ENCODE peak calls at places on chromosomes 13 and 19, in five cellular contexts. L is HCT116, N is neuronal stem cell, A is heart right ventricle, X is A549. R is an unnamed sample. For H3K4me1, the result is how much of the 10 kb centered on the place peaks cover.

GRCh38 chr19:469833-470232 is 9.0 kb upstream of the SHC2 start:
- DNase-seq in L (no peak), N (no peak), A (no peak), X (no peak), R (no peak)

GRCh38 chr19:41144403-41144802 is 30.2 kb downstream of the CYP2F1 start:
- DNase-seq in L (peak), N (peak), A (peak), X (peak), R (peak)

GRCh38 chr13:43325636-43326035 is 302.2 kb downstream of the DNAJC15 start:
- DNase-seq in L (no peak), N (no peak), A (no peak), X (no peak), R (no peak)

GRCh38 chr19:29591670-29592069 is 14.4 kb upstream of the POP4 start:
- DNase-seq in L (no peak), N (no peak), A (no peak), X (no peak), R (no peak)

GRCh38 chr13:97856001-97856675 is 97.3 kb upstream of the IPO5 start:
- DNase-seq in L (no peak), N (peak), A (peak), X (no peak), R (no peak)

GRCh38 chr19:55179570-55180484 is at the start of gene SYT5:
- DNase-seq in L (no peak), N (peak), A (peak), X (no peak), R (no peak)

GRCh38 chr19:31674503-31675186 is 325.4 kb upstream of the TSHZ3 start:
- DNase-seq in L (no peak), N (no peak), A (no peak), X (no peak), R (no peak)

GRCh38 chr13:77319536-77319935 is 7.4 kb downstream of the MYCBP2 start:
- DNase-seq in L (no peak), N (no peak), A (no peak), X (no peak), R (no peak)

GRCh38 chr13:24671367-24672117 is 8.7 kb upstream of the ATP12A start:
- DNase-seq in L (peak), N (peak), A (no peak), X (peak), R (peak)

GRCh38 chr19:50565984-50566903 is 2.0 kb downstream of the LRRC4B start:
- DNase-seq in L (no peak), N (no peak), A (no peak), X (no peak), R (no peak)

GRCh38 chr19:46616631-46617322 is 8.1 kb downstream of the PTGIR start:
- DNase-seq in L (peak), N (no peak), A (peak), X (peak), R (no peak)

GRCh38 chr13:95378603-95379002 is 77.4 kb upstream of the ABCC4 start:
- DNase-seq in L (no peak), N (no peak), A (peak), X (no peak), R (no peak)

GRCh38 chr19:40280608-40281221 is 4.4 kb downstream of the AKT2 start:
- DNase-seq in L (no peak), N (no peak), A (no peak), X (no peak), R (no peak)

GRCh38 chr19:29666634-29667389 is 1.6 kb downstream of the PLEKHF1 start:
- DNase-seq in L (no peak), N (peak), A (peak), X (no peak), R (no peak)

GRCh38 chr19:48287748-48288147 is 17.9 kb downstream of the ZNF114 start:
- DNase-seq in L (no peak), N (no peak), A (no peak), X (no peak), R (no peak)

GRCh38 chr19:48295458-48295857 is 25.6 kb downstream of the ZNF114 start:
- DNase-seq in L (no peak), N (no peak), A (no peak), X (no peak), R (no peak)

GRCh38 chr19:48292798-48293197 is 22.9 kb downstream of the ZNF114 start:
- DNase-seq in L (no peak), N (no peak), A (no peak), X (peak), R (peak)

GRCh38 chr19:48290341-48290922 is 20.6 kb downstream of the ZNF114 start:
- DNase-seq in L (no peak), N (peak), A (no peak), X (peak), R (no peak)

DNA sequence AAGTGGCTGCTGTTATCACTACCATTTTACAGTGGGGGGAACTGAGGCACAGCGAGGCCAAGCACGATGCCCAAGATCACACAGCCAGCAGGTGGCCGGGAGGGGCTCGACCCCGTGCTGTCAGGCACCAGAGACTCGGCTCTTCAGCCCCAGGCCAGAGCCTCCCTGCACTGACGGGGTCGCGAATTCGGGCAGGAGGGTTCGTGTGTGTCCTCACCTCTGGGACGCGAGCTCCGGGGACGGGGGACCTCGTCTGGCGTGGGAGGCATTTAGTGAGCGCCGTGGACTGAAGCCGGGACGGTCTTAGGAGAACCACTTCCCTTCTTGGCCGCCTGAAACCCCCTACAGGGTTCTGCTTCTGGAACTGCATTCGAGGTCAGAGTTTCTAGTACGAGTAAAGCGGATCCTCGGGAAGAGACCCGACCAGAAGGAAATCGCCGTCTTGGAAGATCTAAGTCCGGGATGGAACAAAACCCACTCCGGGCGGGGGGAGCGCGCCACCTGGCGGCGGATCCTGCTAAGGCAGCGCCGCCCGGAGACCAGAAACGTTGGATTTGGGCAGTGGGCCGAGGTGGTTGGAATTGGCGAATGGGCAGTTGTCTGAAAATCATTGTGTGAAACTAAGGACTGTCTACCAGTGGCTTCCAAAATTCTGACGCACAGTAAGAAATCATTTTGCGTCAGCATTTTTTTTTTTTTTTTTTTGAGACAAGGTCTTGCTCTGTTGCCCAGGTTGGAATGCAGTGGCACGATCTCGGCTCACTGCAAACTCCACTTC is 21.2 kb downstream of the ZNF114 start:
- DNase-seq in L (no peak), N (peak), A (peak), X (peak), R (no peak)
- H3K27ac ChIP-seq in L (peak), N (no peak), A (peak), X (peak), R (no peak)

DNA sequence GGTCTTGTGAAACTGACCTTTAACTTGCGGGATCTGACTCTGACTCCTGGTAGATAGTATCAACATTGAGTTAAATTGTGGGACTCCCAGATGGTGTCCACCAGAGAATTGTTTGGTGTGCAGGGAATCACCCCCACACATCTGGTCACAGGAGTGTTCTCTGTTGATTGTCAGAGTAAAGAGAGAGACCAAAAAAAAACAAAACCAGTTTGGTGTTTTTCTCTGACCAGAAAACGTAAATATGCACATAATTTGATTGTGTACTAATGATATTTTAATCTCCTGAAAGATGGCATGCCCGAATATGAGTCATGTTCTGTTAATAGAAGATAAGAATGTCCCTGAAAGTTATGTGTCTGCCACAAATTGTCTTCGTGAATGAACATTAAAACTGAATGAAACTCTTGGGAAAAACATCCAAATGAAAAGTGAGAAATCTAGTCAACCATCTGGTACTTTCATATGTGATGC is 118.5 kb upstream of the GPC6 start:
- DNase-seq in L (no peak), N (no peak), A (no peak), X (no peak), R (no peak)
- H3K4me1 ChIP-seq in L (under half), N (under half), A (under half), X (under half), R (under half)

GRCh38 chr19:11260996-11261395 is 1.3 kb downstream of the DOCK6 start:
- DNase-seq in L (no peak), N (no peak), A (no peak), X (no peak), R (no peak)

GRCh38 chr19:11261902-11262839 is at the start of gene DOCK6:
- DNase-seq in L (no peak), N (peak), A (peak), X (no peak), R (no peak)

GRCh38 chr19:11263726-11264125 is 1.4 kb upstream of the DOCK6 start:
- DNase-seq in L (no peak), N (no peak), A (no peak), X (no peak), R (no peak)

GRCh38 chr19:11264452-11265176 is 2.3 kb upstream of the DOCK6 start:
- DNase-seq in L (no peak), N (no peak), A (peak), X (peak), R (no peak)

DNA sequence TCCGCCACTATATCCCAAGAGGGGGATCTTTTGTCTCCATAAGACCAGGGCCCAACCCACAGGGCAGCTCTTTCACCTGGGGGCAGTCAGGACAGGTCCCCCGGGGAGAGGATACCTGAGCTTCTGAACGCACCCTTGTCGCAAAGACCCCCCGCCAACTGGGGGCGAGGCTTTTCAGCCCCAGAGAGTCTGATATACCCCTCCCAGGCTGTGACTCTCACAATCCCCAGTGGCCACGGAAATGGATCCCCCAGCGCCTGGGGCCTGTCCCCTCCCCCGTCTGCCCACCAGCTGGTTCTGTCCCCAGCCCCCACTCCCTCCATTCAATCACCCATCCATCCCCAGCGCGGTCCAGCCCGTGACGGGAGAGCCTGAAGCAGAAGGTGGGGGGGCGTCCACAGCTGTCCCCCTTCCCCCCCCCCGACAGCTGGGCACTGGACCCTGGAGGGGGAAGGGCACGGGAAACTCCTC is 858 bp downstream of the DOCK6 start:
- DNase-seq in L (no peak), N (no peak), A (no peak), X (no peak), R (no peak)
- H3K27ac ChIP-seq in L (peak), N (no peak), A (peak), X (peak), R (no peak)

DNA sequence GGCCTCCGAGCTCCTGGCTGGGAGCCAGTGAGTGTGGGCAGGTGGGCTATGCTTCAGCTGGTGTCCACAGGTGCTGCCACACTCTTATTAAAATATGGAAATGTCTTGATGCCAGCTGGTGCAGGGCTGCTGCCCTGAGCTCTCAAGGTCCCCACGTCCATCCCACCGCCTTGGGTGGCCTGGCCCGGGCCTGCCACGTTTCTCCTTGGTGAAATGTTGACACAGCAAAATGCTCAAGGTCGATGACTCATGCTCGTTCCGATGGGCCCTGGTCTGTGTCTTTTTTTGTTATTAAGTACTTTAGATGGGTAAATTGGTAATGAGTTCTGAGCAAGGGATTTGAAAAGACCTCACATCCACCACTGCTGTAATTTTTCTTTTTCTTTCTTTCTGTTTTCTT is 524.7 kb downstream of the MYO16 start:
- DNase-seq in L (no peak), N (no peak), A (no peak), X (peak), R (no peak)
- H3K4me1 ChIP-seq in L (under half), N (under half), A (under half), X (half or more), R (half or more)

DNA sequence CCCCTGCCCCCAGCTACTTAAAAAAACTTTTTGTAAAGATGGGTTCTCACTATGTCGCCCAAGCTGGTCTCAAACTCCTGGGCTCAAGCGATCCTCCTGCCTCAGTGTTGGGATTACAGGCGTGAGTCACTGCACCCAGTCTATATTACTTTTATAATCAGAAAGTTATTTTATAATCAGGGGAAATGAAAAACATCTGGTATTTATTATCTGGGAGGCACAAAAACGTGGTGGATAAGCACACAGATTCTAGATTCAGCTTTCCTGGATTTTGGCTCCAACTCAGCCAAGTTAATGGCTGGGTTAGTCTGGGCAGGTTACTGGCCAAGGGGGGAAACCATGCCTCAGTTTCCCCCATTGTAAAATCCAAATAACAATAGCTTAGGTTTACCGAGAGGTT is 24.7 kb downstream of the KEAP1 start:
- DNase-seq in L (no peak), N (no peak), A (no peak), X (no peak), R (no peak)
- H3K27ac ChIP-seq in L (no peak), N (no peak), A (no peak), X (no peak), R (no peak)

DNA sequence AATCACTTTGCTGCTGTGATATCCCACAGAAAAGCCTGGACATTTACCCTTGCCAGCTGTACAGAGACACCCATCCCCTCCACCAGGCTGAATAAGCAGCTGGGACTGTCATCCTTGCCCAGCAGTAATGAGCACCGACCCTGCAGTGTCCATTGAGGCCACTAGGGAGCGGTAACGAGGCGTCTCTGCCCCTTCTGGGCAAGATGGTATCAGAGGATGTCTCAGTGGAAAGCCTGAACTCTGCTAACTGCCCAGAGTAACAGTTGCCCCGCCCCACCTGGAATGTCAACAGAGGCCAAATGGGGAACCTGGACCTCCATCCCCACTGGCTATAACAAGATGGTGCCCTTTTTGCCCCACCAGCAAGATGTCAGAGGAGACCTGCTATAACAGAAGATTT is 22.8 kb upstream of the CEACAM20 start:
- DNase-seq in L (peak), N (no peak), A (peak), X (peak), R (no peak)
- H3K4me1 ChIP-seq in L (under half), N (under half), A (under half), X (under half), R (under half)